ENCODE peak calls at places on chromosomes 13 and 19, in five cellular contexts. One of them, this sample, is unnamed.

GRCh38 chr13:46389985-46390384 is 2.9 kb upstream of the RUBCNL start:
- DNase-seq in HepG2: peak; percentile 31
- DNase-seq in GM23338: no peak
- DNase-seq in SK-N-SH: no peak
- DNase-seq in A549: no peak
- DNase-seq in this sample: no peak

GRCh38 chr19:43782689-43783231 is 2.0 kb upstream of the KCNN4 start:
- DNase-seq in A549: peak; percentile 58
- DNase-seq in HepG2: no peak
- DNase-seq in SK-N-SH: no peak
- DNase-seq in GM23338: no peak
- DNase-seq in this sample: no peak

GRCh38 chr19:12052057-12052570 is 647 bp downstream of the ZNF878 start:
- DNase-seq in GM23338: peak; percentile 40
- DNase-seq in SK-N-SH: peak; percentile 33
- DNase-seq in HepG2: no peak
- DNase-seq in A549: no peak
- DNase-seq in this sample: no peak

GRCh38 chr13:72960541-72960940 is 98.3 kb upstream of the KLF5 start:
- DNase-seq in A549: no peak
- DNase-seq in HepG2: peak; percentile 24
- DNase-seq in SK-N-SH: no peak
- DNase-seq in GM23338: peak; percentile 55
- DNase-seq in this sample: no peak

GRCh38 chr19:18856385-18857126 is 24.8 kb downstream of the UPF1 start:
- DNase-seq in HepG2: no peak
- DNase-seq in A549: peak; percentile 53
- DNase-seq in GM23338: peak; percentile 43
- DNase-seq in SK-N-SH: peak; percentile 63
- DNase-seq in this sample: no peak

GRCh38 chr13:44259045-44260042 is 114.3 kb upstream of the SERP2 start:
- DNase-seq in SK-N-SH: peak; percentile 33
- DNase-seq in HepG2: no peak
- DNase-seq in A549: peak; percentile 32
- DNase-seq in GM23338: no peak
- DNase-seq in this sample: no peak

GRCh38 chr13:24693862-24694471 is 13.8 kb downstream of the ATP12A start:
- DNase-seq in SK-N-SH: peak; percentile 84
- DNase-seq in GM23338: peak; percentile 95
- DNase-seq in HepG2: peak; percentile 60
- DNase-seq in A549: peak; percentile 71
- DNase-seq in this sample: no peak

GRCh38 chr13:75744127-75744526 is 108.0 kb downstream of the LMO7 start:
- DNase-seq in GM23338: no peak
- DNase-seq in SK-N-SH: no peak
- DNase-seq in HepG2: no peak
- DNase-seq in A549: no peak
- DNase-seq in this sample: no peak

GRCh38 chr19:3914199-3914598 is 18.7 kb upstream of the NMRK2 start:
- DNase-seq in SK-N-SH: no peak
- DNase-seq in HepG2: no peak
- DNase-seq in GM23338: no peak
- DNase-seq in A549: no peak
- DNase-seq in this sample: no peak

GRCh38 chr13:114219406-114219805 is 15.3 kb upstream of the CDC16 start:
- DNase-seq in HepG2: no peak
- DNase-seq in GM23338: no peak
- DNase-seq in SK-N-SH: no peak
- DNase-seq in A549: no peak
- DNase-seq in this sample: no peak

GRCh38 chr13:73110814-73111213 is 52.0 kb downstream of the KLF5 start:
- DNase-seq in SK-N-SH: no peak
- DNase-seq in HepG2: no peak
- DNase-seq in GM23338: no peak
- DNase-seq in A549: no peak
- DNase-seq in this sample: no peak

GRCh38 chr13:32791545-32792172 is 205.4 kb downstream of the PDS5B start:
- DNase-seq in A549: peak; percentile 3
- DNase-seq in GM23338: no peak
- DNase-seq in HepG2: peak; percentile 30
- DNase-seq in SK-N-SH: no peak
- DNase-seq in this sample: no peak

GRCh38 chr19:47658431-47659383 is 49.8 kb downstream of the BICRA start:
- DNase-seq in HepG2: no peak
- DNase-seq in SK-N-SH: no peak
- DNase-seq in A549: no peak
- DNase-seq in GM23338: no peak
- DNase-seq in this sample: no peak

GRCh38 chr13:30832845-30833332 is 73.2 kb upstream of the MEDAG start:
- DNase-seq in HepG2: peak; percentile 97
- DNase-seq in GM23338: peak; percentile 33
- DNase-seq in SK-N-SH: peak; percentile 82
- DNase-seq in A549: peak; percentile 42
- DNase-seq in this sample: no peak

GRCh38 chr19:32824136-32824835 is 45.3 kb downstream of the SLC7A9 start:
- DNase-seq in A549: no peak
- DNase-seq in HepG2: no peak
- DNase-seq in GM23338: no peak
- DNase-seq in SK-N-SH: peak; percentile 59
- DNase-seq in this sample: no peak

GRCh38 chr19:42421101-42421500 is 6.1 kb downstream of the LIPE start:
- DNase-seq in GM23338: no peak
- DNase-seq in SK-N-SH: no peak
- DNase-seq in HepG2: no peak
- DNase-seq in A549: no peak
- DNase-seq in this sample: no peak

GRCh38 chr19:42422576-42423461 is 4.4 kb downstream of the LIPE start:
- DNase-seq in A549: no peak
- DNase-seq in HepG2: peak; percentile 59
- DNase-seq in SK-N-SH: peak; percentile 85
- DNase-seq in GM23338: peak; percentile 61
- DNase-seq in this sample: no peak

GRCh38 chr19:42420055-42420544 is 7.1 kb downstream of the LIPE start:
- DNase-seq in HepG2: peak; percentile 80
- DNase-seq in GM23338: peak; percentile 84
- DNase-seq in SK-N-SH: peak; percentile 76
- DNase-seq in A549: peak; percentile 89
- DNase-seq in this sample: no peak

GRCh38 chr19:42422092-42422575 is 5.1 kb downstream of the LIPE start:
- DNase-seq in SK-N-SH: no peak
- DNase-seq in GM23338: no peak
- DNase-seq in A549: no peak
- DNase-seq in HepG2: no peak
- DNase-seq in this sample: no peak

DNA sequence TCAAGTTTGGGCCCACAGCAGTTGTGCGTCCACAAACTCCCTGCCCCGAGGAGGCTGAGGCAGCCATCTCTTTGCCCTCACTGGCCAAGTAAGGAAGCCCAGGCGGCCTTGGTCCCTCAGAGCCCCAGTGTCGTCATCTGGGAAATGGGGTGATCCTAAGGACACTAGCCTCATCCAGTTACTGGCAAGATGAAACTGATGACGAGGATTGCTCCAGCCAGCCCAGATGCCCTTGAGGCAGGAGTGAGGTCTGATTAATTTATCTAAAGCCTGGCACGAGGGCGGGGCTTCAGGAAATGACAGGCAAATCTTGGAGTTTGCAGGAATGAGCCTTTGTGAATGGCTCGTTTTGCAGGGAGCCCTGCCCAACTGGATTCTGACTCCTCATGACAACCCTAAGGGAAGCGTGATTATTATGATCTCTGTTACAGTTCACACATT is 5.6 kb downstream of the LIPE start:
- DNase-seq in HepG2: no peak
- DNase-seq in A549: no peak
- DNase-seq in GM23338: no peak
- DNase-seq in SK-N-SH: no peak
- DNase-seq in this sample: no peak
- TF ChIP-seq REST in HepG2: no peak
- TF ChIP-seq REST in A549: no peak
- TF ChIP-seq REST in GM23338: no peak
- TF ChIP-seq REST in SK-N-SH: no peak
- TF ChIP-seq REST in this sample: no peak

DNA sequence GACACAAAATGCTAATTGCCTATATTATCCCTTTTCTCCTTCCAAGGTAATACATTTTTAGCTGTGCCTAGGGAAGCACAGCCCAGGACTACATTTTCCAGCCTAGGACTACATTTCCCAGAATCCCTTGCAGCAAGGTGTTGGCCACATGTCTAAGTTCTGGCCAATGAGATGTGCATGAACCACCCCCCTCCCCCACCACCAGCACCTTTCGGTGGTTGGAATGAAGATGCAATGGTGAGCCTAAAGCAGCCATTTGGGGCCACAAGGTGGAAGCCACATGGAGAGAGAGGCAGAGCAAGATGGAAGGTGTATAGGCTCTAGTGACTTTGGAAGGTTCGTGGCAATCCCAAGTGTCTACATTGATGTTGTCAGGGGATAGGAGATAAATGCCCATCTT is 16.2 kb downstream of the UNC13A start:
- DNase-seq in GM23338: peak; percentile 87
- DNase-seq in A549: peak; percentile 76
- DNase-seq in HepG2: peak; percentile 24
- DNase-seq in SK-N-SH: peak; percentile 73
- DNase-seq in this sample: no peak
- TF ChIP-seq REST in GM23338: peak; percentile 11
- TF ChIP-seq REST in A549: no peak
- TF ChIP-seq REST in HepG2: no peak
- TF ChIP-seq REST in SK-N-SH: no peak
- TF ChIP-seq REST in this sample: no peak

GRCh38 chr19:49427855-49428546 is 2.8 kb downstream of the GFY start:
- DNase-seq in SK-N-SH: peak; percentile 70
- DNase-seq in HepG2: no peak
- DNase-seq in A549: no peak
- DNase-seq in GM23338: peak; percentile 88
- DNase-seq in this sample: no peak
- TF ChIP-seq REST in SK-N-SH: no peak
- TF ChIP-seq REST in HepG2: no peak
- TF ChIP-seq REST in A549: no peak
- TF ChIP-seq REST in GM23338: no peak
- TF ChIP-seq REST in this sample: no peak

GRCh38 chr19:53463263-53463662 is 4.3 kb upstream of the ZNF813 start:
- DNase-seq in SK-N-SH: peak; percentile 79
- DNase-seq in GM23338: peak; percentile 98
- DNase-seq in HepG2: no peak
- DNase-seq in A549: no peak
- DNase-seq in this sample: no peak
- TF ChIP-seq REST in SK-N-SH: no peak
- TF ChIP-seq REST in GM23338: no peak
- TF ChIP-seq REST in HepG2: no peak
- TF ChIP-seq REST in A549: no peak
- TF ChIP-seq REST in this sample: no peak

GRCh38 chr19:13864513-13865242 is 12.3 kb upstream of the NANOS3 start:
- DNase-seq in GM23338: no peak
- DNase-seq in HepG2: no peak
- DNase-seq in A549: no peak
- DNase-seq in SK-N-SH: peak; percentile 85
- DNase-seq in this sample: no peak
- TF ChIP-seq REST in GM23338: no peak
- TF ChIP-seq REST in HepG2: no peak
- TF ChIP-seq REST in A549: no peak
- TF ChIP-seq REST in SK-N-SH: no peak
- TF ChIP-seq REST in this sample: no peak

GRCh38 chr13:98848736-98849135 is 96.3 kb upstream of the SLC15A1 start:
- DNase-seq in GM23338: no peak
- DNase-seq in SK-N-SH: no peak
- DNase-seq in HepG2: no peak
- DNase-seq in A549: no peak
- DNase-seq in this sample: no peak

GRCh38 chr13:98846521-98846920 is 94.0 kb upstream of the SLC15A1 start:
- DNase-seq in A549: no peak
- DNase-seq in GM23338: no peak
- DNase-seq in HepG2: no peak
- DNase-seq in SK-N-SH: no peak
- DNase-seq in this sample: no peak

GRCh38 chr13:98845726-98846125 is 93.3 kb upstream of the SLC15A1 start:
- DNase-seq in SK-N-SH: no peak
- DNase-seq in A549: no peak
- DNase-seq in GM23338: no peak
- DNase-seq in HepG2: no peak
- DNase-seq in this sample: no peak

GRCh38 chr13:98846991-98847390 is 94.5 kb upstream of the SLC15A1 start:
- DNase-seq in HepG2: no peak
- DNase-seq in GM23338: no peak
- DNase-seq in SK-N-SH: no peak
- DNase-seq in A549: no peak
- DNase-seq in this sample: no peak

DNA sequence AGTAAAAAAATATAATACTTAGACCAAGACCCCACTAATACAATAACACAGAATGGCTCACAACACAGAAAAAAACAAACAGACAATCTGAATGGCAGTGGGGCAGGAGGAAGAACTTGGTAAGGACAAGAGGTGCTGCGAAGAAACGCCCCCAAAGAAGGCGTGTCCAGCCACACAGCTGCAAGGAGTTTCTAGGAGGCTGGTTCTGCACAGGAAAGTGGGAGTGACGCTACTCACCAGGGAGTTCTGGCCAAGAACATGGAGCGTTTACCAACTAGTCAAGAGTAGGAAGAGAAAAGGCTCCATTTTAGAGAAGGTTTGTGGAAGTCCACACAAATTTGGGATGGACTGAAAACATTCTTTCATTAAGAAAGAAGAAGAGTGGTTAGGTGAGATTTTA is 95.3 kb upstream of the SLC15A1 start:
- DNase-seq in SK-N-SH: no peak
- DNase-seq in GM23338: peak; percentile 69
- DNase-seq in A549: no peak
- DNase-seq in HepG2: no peak
- DNase-seq in this sample: no peak
- TF ChIP-seq REST in SK-N-SH: no peak
- TF ChIP-seq REST in GM23338: no peak
- TF ChIP-seq REST in A549: no peak
- TF ChIP-seq REST in HepG2: no peak
- TF ChIP-seq REST in this sample: no peak

GRCh38 chr13:29524176-29524575 is 71.3 kb downstream of the SLC7A1 start:
- DNase-seq in A549: no peak
- DNase-seq in HepG2: no peak
- DNase-seq in SK-N-SH: no peak
- DNase-seq in GM23338: no peak
- DNase-seq in this sample: no peak
- TF ChIP-seq REST in A549: no peak
- TF ChIP-seq REST in HepG2: no peak
- TF ChIP-seq REST in SK-N-SH: no peak
- TF ChIP-seq REST in GM23338: no peak
- TF ChIP-seq REST in this sample: no peak

GRCh38 chr13:109704771-109705628 is 81.4 kb downstream of the IRS2 start:
- DNase-seq in SK-N-SH: no peak
- DNase-seq in HepG2: no peak
- DNase-seq in A549: peak; percentile 87
- DNase-seq in GM23338: no peak
- DNase-seq in this sample: no peak
- TF ChIP-seq REST in SK-N-SH: no peak
- TF ChIP-seq REST in HepG2: no peak
- TF ChIP-seq REST in A549: no peak
- TF ChIP-seq REST in GM23338: no peak
- TF ChIP-seq REST in this sample: no peak

GRCh38 chr13:42991892-42992584 is at the start of gene EPSTI1:
- DNase-seq in HepG2: no peak
- DNase-seq in GM23338: peak; percentile 73
- DNase-seq in SK-N-SH: no peak
- DNase-seq in A549: no peak
- DNase-seq in this sample: no peak
- TF ChIP-seq REST in HepG2: no peak
- TF ChIP-seq REST in GM23338: no peak
- TF ChIP-seq REST in SK-N-SH: no peak
- TF ChIP-seq REST in A549: no peak
- TF ChIP-seq REST in this sample: no peak